ENCODE peak calls at places on chromosome 2, in eight cellular contexts. A, N, Z, D, G, C, S and I are unnamed samples.

GRCh38 chr2:204680576-204680975 is 135.3 kb downstream of the PARD3B start:
- DNase-seq in D (no peak), G (no peak), S (no peak), Z (no peak), A (no peak), N (peak; percentile 31), C (no peak), I (no peak)

GRCh38 chr2:128664499-128664971 is 345.9 kb upstream of the HS6ST1 start:
- DNase-seq in N (no peak), C (no peak), S (no peak), Z (peak; percentile 14), G (no peak), A (no peak), D (no peak), I (no peak)

GRCh38 chr2:201149064-201149820 is 33.3 kb downstream of the CFLAR start:
- DNase-seq in Z (peak; percentile 91), A (no peak), C (peak; percentile 90), G (peak; percentile 94), D (no peak), N (peak; percentile 95), S (no peak), I (no peak)

GRCh38 chr2:211766689-211767088 is 771.9 kb downstream of the ERBB4 start:
- DNase-seq in D (no peak), N (no peak), A (peak; percentile 65), G (peak; percentile 13), C (no peak), S (no peak), Z (no peak), I (no peak)

GRCh38 chr2:187554704-187555082 is 458 bp upstream of the TFPI start:
- DNase-seq in D (no peak), S (no peak), C (no peak), G (no peak), A (no peak), Z (no peak), N (no peak), I (no peak)

GRCh38 chr2:145203931-145204330 is 684.0 kb upstream of the ZEB2 start:
- DNase-seq in Z (no peak), A (no peak), S (no peak), C (no peak), D (peak; percentile 25), N (no peak), G (no peak), I (no peak)

GRCh38 chr2:46385786-46386577 is 88.8 kb downstream of the EPAS1 start:
- DNase-seq in D (no peak), N (peak; percentile 73), Z (no peak), G (peak; percentile 94), C (no peak), A (no peak), S (no peak), I (no peak)

GRCh38 chr2:188572592-188572991 is 280.9 kb downstream of the GULP1 start:
- DNase-seq in N (no peak), S (no peak), C (no peak), G (no peak), D (no peak), A (no peak), Z (no peak), I (no peak)

GRCh38 chr2:109645412-109646184 is 31.4 kb downstream of the SOWAHC start:
- DNase-seq in A (no peak), N (no peak), G (no peak), S (no peak), Z (no peak), D (no peak), C (no peak), I (no peak)

GRCh38 chr2:7986431-7986830 is 695.4 kb upstream of the ID2 start:
- DNase-seq in G (no peak), N (no peak), A (no peak), C (no peak), Z (no peak), S (no peak), D (no peak), I (no peak)

GRCh38 chr2:27705851-27706622 is 42.3 kb downstream of the SLC4A1AP start:
- DNase-seq in N (peak; percentile 98), Z (peak; percentile 96), S (peak; percentile 70), D (no peak), G (peak; percentile 92), A (peak; percentile 90), C (peak; percentile 92), I (no peak)

GRCh38 chr2:44686561-44686960 is 254.9 kb upstream of the SIX3 start:
- DNase-seq in C (peak; percentile 63), A (no peak), N (peak; percentile 7), Z (peak; percentile 36), S (no peak), G (peak; percentile 80), D (no peak), I (no peak)

GRCh38 chr2:70926042-70926441 is 9.7 kb upstream of the ATP6V1B1 start:
- DNase-seq in A (no peak), D (no peak), S (no peak), C (no peak), G (no peak), N (no peak), Z (no peak), I (no peak)

GRCh38 chr2:195572894-195573293 is 84.1 kb upstream of the SLC39A10 start:
- DNase-seq in N (no peak), Z (no peak), G (no peak), S (no peak), C (no peak), D (no peak), A (no peak), I (no peak)

GRCh38 chr2:195574305-195574704 is 82.7 kb upstream of the SLC39A10 start:
- DNase-seq in D (no peak), Z (no peak), A (no peak), G (no peak), C (no peak), S (no peak), N (no peak), I (no peak)

GRCh38 chr2:195575021-195575420 is 82.0 kb upstream of the SLC39A10 start:
- DNase-seq in A (no peak), Z (no peak), S (no peak), G (no peak), D (no peak), C (no peak), N (peak; percentile 88), I (no peak)

GRCh38 chr2:195573314-195573713 is 83.7 kb upstream of the SLC39A10 start:
- DNase-seq in N (no peak), Z (no peak), C (no peak), A (no peak), D (no peak), G (no peak), S (no peak), I (no peak)

GRCh38 chr2:195575879-195576391 is 81.1 kb upstream of the SLC39A10 start:
- DNase-seq in N (peak; percentile 97), C (peak; percentile 73), A (no peak), S (peak; percentile 24), D (no peak), G (peak; percentile 94), Z (peak; percentile 69), I (no peak)
- TF ChIP-seq CTCF in N (no peak), C (no peak), A (no peak), S (peak; percentile 7), D (no peak), G (peak; percentile 59), Z (no peak), I (peak; percentile 60)

DNA sequence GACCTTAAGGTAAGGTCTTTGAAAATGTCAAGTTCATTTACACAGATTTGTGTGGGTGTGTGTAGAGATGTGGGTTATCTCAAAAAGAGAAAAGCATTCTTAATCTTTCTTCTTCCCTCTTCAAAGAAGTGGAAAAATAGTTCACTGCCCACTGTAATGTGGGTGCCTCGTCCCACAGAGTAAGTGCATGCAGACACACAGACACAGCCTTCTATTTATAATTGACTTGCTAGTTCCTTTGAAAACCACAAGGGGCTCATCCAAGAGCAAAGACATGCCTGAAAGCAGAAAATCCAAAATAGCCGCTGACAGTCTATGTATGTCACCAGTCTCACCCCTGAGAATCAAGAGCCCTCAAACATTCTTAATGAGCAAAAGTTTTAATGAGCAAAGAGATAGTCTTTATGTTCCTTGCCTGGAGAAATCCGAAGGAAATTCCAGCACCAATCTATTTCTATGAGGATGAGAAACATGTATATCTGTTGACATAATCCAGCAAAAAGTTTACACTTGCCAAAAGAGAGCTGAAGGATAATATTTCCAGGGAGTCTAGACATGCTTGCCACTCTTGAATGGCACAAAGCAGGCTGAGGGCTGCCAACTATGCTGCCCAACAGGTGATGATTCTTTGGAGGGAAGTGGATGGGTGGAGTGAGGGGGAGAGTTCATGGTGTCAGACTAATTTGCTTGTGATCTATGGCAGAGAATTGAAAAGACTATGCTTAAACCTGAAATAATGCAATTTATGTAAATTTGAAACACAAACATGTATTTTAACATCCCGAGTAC is 93.9 kb downstream of the ACVR1 start:
- DNase-seq in D (no peak), S (no peak), C (peak; percentile 18), N (peak; percentile 28), Z (no peak), G (peak; percentile 7), A (peak; percentile 38), I (no peak)
- TF ChIP-seq CTCF in D (peak; percentile 25), S (peak; percentile 8), C (peak; percentile 62), N (peak; percentile 43), Z (peak; percentile 43), G (peak; percentile 41), A (no peak), I (no peak)

GRCh38 chr2:85137131-85137530 is 3.9 kb downstream of the TCF7L1 start:
- DNase-seq in S (no peak), C (no peak), D (no peak), G (no peak), N (no peak), Z (no peak), A (no peak), I (no peak)
- TF ChIP-seq CTCF in S (no peak), C (no peak), D (no peak), G (no peak), N (no peak), Z (no peak), A (no peak), I (no peak)

GRCh38 chr2:144162652-144163051 is 357.3 kb downstream of the ZEB2 start:
- DNase-seq in N (no peak), Z (no peak), A (peak; percentile 6), G (peak; percentile 64), C (no peak), S (no peak), D (no peak), I (no peak)
- TF ChIP-seq CTCF in N (peak; percentile 42), Z (peak; percentile 16), A (no peak), G (peak; percentile 69), C (peak; percentile 57), S (no peak), D (peak; percentile 25), I (peak; percentile 18)

GRCh38 chr2:12335185-12335584 is 381.6 kb upstream of the TRIB2 start:
- DNase-seq in Z (no peak), N (no peak), A (no peak), S (no peak), C (no peak), G (no peak), D (no peak), I (no peak)

GRCh38 chr2:12334289-12335003 is 382.3 kb upstream of the TRIB2 start:
- DNase-seq in S (no peak), N (no peak), D (no peak), G (peak; percentile 68), A (no peak), C (no peak), Z (no peak), I (no peak)

GRCh38 chr2:12333293-12333692 is 383.4 kb upstream of the TRIB2 start:
- DNase-seq in D (no peak), N (no peak), C (no peak), S (no peak), Z (no peak), G (no peak), A (no peak), I (no peak)

GRCh38 chr2:12331698-12332097 is 385.0 kb upstream of the TRIB2 start:
- DNase-seq in D (no peak), G (no peak), N (no peak), Z (no peak), C (no peak), S (no peak), A (no peak), I (no peak)

GRCh38 chr2:12330916-12331315 is 385.8 kb upstream of the TRIB2 start:
- DNase-seq in N (peak; percentile 56), D (no peak), S (no peak), A (no peak), C (peak; percentile 60), Z (peak; percentile 59), G (peak; percentile 68), I (no peak)
- TF ChIP-seq CTCF in N (no peak), D (no peak), S (no peak), A (no peak), C (no peak), Z (no peak), G (no peak), I (no peak)